ENCODE peak calls at places on chromosomes 5 and 9, in five cellular contexts. I, O, J, Z and F are unnamed samples.

GRCh38 chr9:7172445-7173115 is 414.8 kb downstream of the KDM4C start:
- DNase-seq in J (no peak), O (no peak), I (no peak), Z (no peak), F (no peak)

GRCh38 chr9:68717554-68718453 is 12.8 kb downstream of the PIP5K1B start:
- DNase-seq in O (no peak), J (no peak), Z (no peak), I (no peak), F (no peak)

GRCh38 chr9:69936427-69936826 is 107.2 kb upstream of the MAMDC2 start:
- DNase-seq in O (no peak), J (no peak), Z (no peak), I (no peak), F (no peak)

GRCh38 chr5:33046091-33046490 is 335.0 kb downstream of the NPR3 start:
- DNase-seq in I (no peak), Z (no peak), O (no peak), J (no peak), F (no peak)

GRCh38 chr9:122122903-122123632 is 30.0 kb upstream of the TTLL11 start:
- DNase-seq in J (peak), Z (peak), O (peak), I (no peak), F (peak)

GRCh38 chr9:133375116-133375723 is 640 bp downstream of the SURF4 start:
- DNase-seq in O (peak), Z (no peak), I (no peak), J (no peak), F (no peak)

GRCh38 chr9:5435912-5436311 is 1.8 kb downstream of the PLGRKT start:
- DNase-seq in J (no peak), O (no peak), Z (no peak), I (no peak), F (no peak)

GRCh38 chr9:16241231-16241630 is 629.2 kb downstream of the BNC2 start:
- DNase-seq in I (no peak), Z (no peak), J (no peak), O (no peak), F (no peak)

GRCh38 chr5:16736158-16736994 is 119.6 kb upstream of the RETREG1 start:
- DNase-seq in I (no peak), O (peak), Z (peak), J (no peak), F (no peak)

DNA sequence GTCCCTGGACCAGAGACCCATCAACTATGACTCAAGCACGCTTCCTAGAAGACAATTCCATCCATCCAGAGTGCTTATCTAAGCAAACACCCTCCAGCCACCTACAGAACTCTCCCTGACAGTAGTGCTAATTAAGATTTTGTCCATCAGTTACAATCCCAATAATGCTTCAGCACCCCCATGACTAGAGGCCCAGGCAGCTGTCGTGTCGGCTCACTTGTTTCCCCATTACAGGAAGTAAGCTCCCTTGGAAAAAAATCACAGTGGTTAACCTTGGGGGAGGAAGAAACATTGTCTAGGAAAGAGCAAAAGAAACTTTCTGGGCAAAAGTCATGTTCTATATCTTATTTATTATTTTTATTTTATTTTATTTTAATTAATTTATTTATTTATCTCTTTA is 108.8 kb upstream of the LPAR1 start:
- DNase-seq in Z (no peak), O (no peak), I (no peak), J (no peak), F (no peak)
- H3K27ac ChIP-seq in Z (no peak), O (no peak), I (no peak), J (no peak), F (no peak)

GRCh38 chr5:83097582-83098265 is 20.4 kb downstream of the XRCC4 start:
- DNase-seq in Z (no peak), J (no peak), O (no peak), I (no peak), F (no peak)
- H3K27ac ChIP-seq in Z (no peak), J (no peak), O (no peak), I (no peak), F (no peak)

GRCh38 chr9:88411471-88411870 is 23.2 kb downstream of the SPIN1 start:
- DNase-seq in Z (no peak), J (no peak), I (no peak), O (no peak), F (no peak)
- H3K27ac ChIP-seq in Z (no peak), J (no peak), I (no peak), O (no peak), F (no peak)

GRCh38 chr9:136522354-136523237 is 23.3 kb downstream of the NOTCH1 start:
- DNase-seq in J (no peak), Z (no peak), O (no peak), I (no peak), F (no peak)
- H3K27ac ChIP-seq in J (no peak), Z (peak), O (no peak), I (no peak), F (no peak)

DNA sequence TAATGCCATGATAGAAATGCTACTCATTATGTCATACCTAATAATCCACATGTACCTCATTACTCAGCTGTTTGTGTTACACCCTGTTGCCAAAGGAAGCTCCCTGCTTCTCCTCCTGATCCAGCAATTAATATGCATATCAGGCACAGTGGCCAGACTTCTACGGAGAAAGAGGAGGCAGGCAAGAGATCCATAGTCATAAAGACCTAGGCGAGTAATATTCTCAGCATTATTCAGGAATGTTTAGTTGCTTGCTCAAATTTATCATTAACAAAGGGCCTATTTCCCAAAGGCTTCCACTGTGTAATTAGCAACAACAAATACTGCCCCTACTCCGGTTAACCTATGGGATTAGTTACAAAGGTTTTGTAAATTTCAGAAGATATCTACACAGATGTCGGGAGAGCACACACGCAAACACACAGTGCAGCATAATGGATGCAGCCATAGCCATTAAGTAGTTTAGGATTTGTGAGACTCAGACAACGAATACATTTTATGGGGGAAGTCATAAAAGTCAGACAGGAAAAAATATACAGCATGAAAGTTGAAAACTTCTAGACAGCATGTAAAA is 192.6 kb downstream of the EFNA5 start:
- DNase-seq in Z (no peak), J (no peak), I (no peak), O (no peak), F (no peak)
- H3K27ac ChIP-seq in Z (no peak), J (no peak), I (no peak), O (no peak), F (peak)

DNA sequence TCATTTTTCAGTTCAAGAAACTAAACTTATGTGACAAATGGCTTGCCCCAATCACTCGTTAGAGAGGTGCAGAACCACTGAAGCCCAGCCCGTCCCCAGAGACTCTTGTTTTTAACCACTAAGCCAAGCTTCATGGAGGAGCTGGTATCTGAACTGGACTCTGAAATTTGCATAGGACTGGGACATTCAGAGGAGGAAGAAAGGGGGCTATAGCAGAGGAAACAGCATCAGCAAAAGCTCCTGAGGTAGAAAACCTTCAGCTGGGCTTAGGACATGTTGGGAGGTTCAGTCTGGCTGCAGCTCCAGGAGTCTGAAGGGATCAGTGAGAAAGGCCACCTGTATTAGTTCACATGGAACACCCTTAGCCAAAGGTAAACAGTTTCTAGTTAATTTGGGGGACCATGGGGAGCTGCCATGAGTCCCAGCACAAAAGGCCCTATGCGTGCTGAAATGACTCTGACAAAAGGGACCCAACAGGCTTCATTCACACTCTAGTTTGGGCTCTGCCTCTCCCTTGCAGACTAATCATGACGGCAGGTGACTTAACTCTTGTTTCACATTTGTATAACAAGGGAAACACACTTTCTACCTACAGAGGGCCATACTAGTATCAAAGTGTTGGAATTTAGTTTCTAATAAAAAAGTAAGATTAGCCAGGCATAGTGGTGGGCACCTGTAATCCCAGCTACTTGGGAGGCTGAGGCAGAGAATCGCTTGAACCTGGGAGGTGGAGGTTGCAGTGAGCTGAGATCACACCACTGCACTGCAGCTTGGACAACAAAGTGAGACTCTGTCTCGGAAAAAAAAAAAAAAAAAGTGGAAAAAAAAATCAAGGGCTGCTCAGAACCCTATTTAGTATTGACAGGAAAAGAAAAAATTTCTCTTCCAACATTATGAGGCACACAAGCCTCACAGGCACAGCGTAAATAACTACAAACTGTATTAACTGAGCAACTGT is 10.2 kb downstream of the FBXO10 start:
- DNase-seq in Z (no peak), J (no peak), O (no peak), I (no peak), F (no peak)
- H3K27ac ChIP-seq in Z (no peak), J (no peak), O (no peak), I (no peak), F (no peak)